ENCODE peak calls at places on chromosome 7, in five cellular contexts. Q is HepG2, P is K562, J is H1, T is GM12878. O is an unnamed sample.

GRCh38 chr7:91266931-91267557 is 2.8 kb downstream of the FZD1 start:
- DNase-seq in T (no peak), Q (no peak), J (no peak), P (no peak), O (no peak)

GRCh38 chr7:44311561-44312495 is 13.6 kb downstream of the CAMK2B start:
- DNase-seq in T (no peak), P (no peak), Q (no peak), J (no peak), O (no peak)

GRCh38 chr7:99143522-99143852 is 421 bp downstream of the SMURF1 start:
- DNase-seq in T (no peak), P (peak), Q (no peak), J (no peak), O (no peak)

GRCh38 chr7:45186261-45186813 is 28.7 kb downstream of the RAMP3 start:
- DNase-seq in T (no peak), Q (no peak), P (peak), J (no peak), O (no peak)

GRCh38 chr7:12321248-12321647 is 82.4 kb downstream of the VWDE start:
- DNase-seq in Q (no peak), T (no peak), P (no peak), J (no peak), O (no peak)

GRCh38 chr7:79434098-79434497 is 19.4 kb downstream of the MAGI2 start:
- DNase-seq in J (no peak), T (no peak), Q (no peak), P (no peak), O (no peak)

GRCh38 chr7:27576360-27576944 is 86.2 kb downstream of the HIBADH start:
- DNase-seq in Q (peak), T (no peak), J (no peak), P (peak), O (peak)

GRCh38 chr7:65285906-65286864 is 87.5 kb upstream of the ZNF92 start:
- DNase-seq in P (no peak), J (no peak), Q (no peak), T (no peak), O (no peak)

GRCh38 chr7:15685358-15686181 is 913 bp downstream of the MEOX2 start:
- DNase-seq in T (no peak), J (peak), P (no peak), Q (no peak), O (no peak)

GRCh38 chr7:158377800-158378623 is 209.6 kb downstream of the PTPRN2 start:
- DNase-seq in Q (peak), P (no peak), T (no peak), J (no peak), O (no peak)

GRCh38 chr7:134289423-134289822 is 27.3 kb downstream of the SLC35B4 start:
- DNase-seq in Q (no peak), P (no peak), J (no peak), T (no peak), O (no peak)

GRCh38 chr7:1536768-1537630 is 6.5 kb downstream of the MAFK start:
- DNase-seq in J (peak), T (no peak), Q (peak), P (peak), O (peak)

GRCh38 chr7:2116086-2116810 is 116.5 kb downstream of the MAD1L1 start:
- DNase-seq in T (no peak), J (no peak), P (no peak), Q (peak), O (peak)

GRCh38 chr7:119270045-119270464 is 1002.9 kb upstream of the KCND2 start:
- DNase-seq in T (no peak), Q (peak), J (peak), P (peak), O (peak)

GRCh38 chr7:44787041-44787440 is 9.4 kb upstream of the PPIA start:
- DNase-seq in J (no peak), T (no peak), Q (no peak), P (no peak), O (no peak)

GRCh38 chr7:116951366-116952292 is 1.7 kb upstream of the ST7 start:
- DNase-seq in P (peak), J (no peak), T (no peak), Q (peak), O (peak)

GRCh38 chr7:71615017-71615416 is 483.1 kb downstream of the GALNT17 start:
- DNase-seq in J (no peak), P (no peak), Q (no peak), T (no peak), O (no peak)

GRCh38 chr7:50347693-50348092 is 43.2 kb downstream of the IKZF1 start:
- DNase-seq in T (no peak), Q (no peak), J (no peak), P (no peak), O (no peak)

GRCh38 chr7:73487486-73487885 is 34.6 kb downstream of the BAZ1B start:
- DNase-seq in T (no peak), P (no peak), Q (no peak), J (no peak), O (no peak)

GRCh38 chr7:50125766-50126165 is 32.7 kb upstream of the ZPBP start:
- DNase-seq in P (no peak), J (no peak), Q (no peak), T (no peak), O (no peak)

GRCh38 chr7:27554826-27555225 is 107.9 kb downstream of the HIBADH start:
- DNase-seq in P (no peak), T (no peak), J (no peak), Q (no peak), O (no peak)

GRCh38 chr7:95027181-95027872 is 119.9 kb downstream of the PPP1R9A start:
- DNase-seq in J (no peak), Q (no peak), T (no peak), P (no peak), O (no peak)

GRCh38 chr7:30028749-30029635 is 780 bp downstream of the PLEKHA8 start:
- DNase-seq in T (no peak), J (no peak), P (peak), Q (peak), O (peak)

GRCh38 chr7:130274983-130275649 is 8.5 kb downstream of the CPA2 start:
- DNase-seq in T (no peak), J (no peak), Q (no peak), P (no peak), O (no peak)

GRCh38 chr7:44980393-44981034 is 1.7 kb upstream of the MYO1G start:
- DNase-seq in T (peak), P (no peak), J (peak), Q (no peak), O (no peak)

GRCh38 chr7:117111532-117111931 is 158.2 kb downstream of the ST7 start:
- DNase-seq in J (no peak), P (no peak), T (no peak), Q (no peak), O (no peak)

GRCh38 chr7:33743594-33743993 is 161.7 kb upstream of the BMPER start:
- DNase-seq in P (no peak), Q (no peak), T (no peak), J (no peak), O (no peak)

GRCh38 chr7:45007571-45008328 is 7.7 kb downstream of the CCM2 start:
- DNase-seq in J (no peak), P (no peak), T (peak), Q (no peak), O (no peak)

GRCh38 chr7:24821045-24821853 is 64.0 kb upstream of the GSDME start:
- DNase-seq in J (no peak), P (peak), T (peak), Q (peak), O (peak)

GRCh38 chr7:132169730-132170129 is 406.5 kb downstream of the PLXNA4 start:
- DNase-seq in T (no peak), J (no peak), P (peak), Q (no peak), O (no peak)

GRCh38 chr7:16465469-16466086 is at the start of gene SOSTDC1:
- DNase-seq in T (no peak), P (peak), J (no peak), Q (no peak), O (no peak)

GRCh38 chr7:88312061-88312663 is 5.5 kb upstream of the STEAP4 start:
- DNase-seq in T (no peak), J (no peak), Q (no peak), P (no peak), O (no peak)

GRCh38 chr7:39592586-39592985 is 26.4 kb downstream of the YAE1 start:
- DNase-seq in P (no peak), T (no peak), J (no peak), Q (no peak), O (no peak)

GRCh38 chr7:20153567-20153966 is 63.6 kb downstream of the MACC1 start:
- DNase-seq in T (no peak), Q (no peak), P (no peak), J (no peak), O (no peak)

GRCh38 chr7:20152511-20152910 is 64.7 kb downstream of the MACC1 start:
- DNase-seq in P (no peak), Q (no peak), J (no peak), T (no peak), O (no peak)

GRCh38 chr7:20157456-20157855 is 59.7 kb downstream of the MACC1 start:
- DNase-seq in J (no peak), Q (no peak), P (no peak), T (no peak), O (no peak)

GRCh38 chr7:20152057-20152456 is 65.1 kb downstream of the MACC1 start:
- DNase-seq in Q (no peak), T (no peak), J (no peak), P (no peak), O (no peak)

GRCh38 chr7:20153999-20154398 is 63.2 kb downstream of the MACC1 start:
- DNase-seq in P (no peak), T (no peak), Q (no peak), J (no peak), O (no peak)
- TF ChIP-seq SIN3A in P (no peak), T (no peak), Q (no peak), J (no peak), O (no peak)

GRCh38 chr7:139563856-139564255 is 40.4 kb downstream of the CLEC2L start:
- DNase-seq in T (no peak), P (no peak), J (no peak), Q (no peak), O (no peak)

GRCh38 chr7:139560678-139561077 is 37.2 kb downstream of the CLEC2L start:
- DNase-seq in Q (no peak), P (peak), T (no peak), J (no peak), O (no peak)

GRCh38 chr7:139560199-139560598 is 36.7 kb downstream of the CLEC2L start:
- DNase-seq in P (no peak), J (no peak), Q (no peak), T (no peak), O (no peak)

GRCh38 chr7:139562972-139563565 is 39.6 kb downstream of the CLEC2L start:
- DNase-seq in J (no peak), Q (no peak), P (peak), T (no peak), O (no peak)

DNA sequence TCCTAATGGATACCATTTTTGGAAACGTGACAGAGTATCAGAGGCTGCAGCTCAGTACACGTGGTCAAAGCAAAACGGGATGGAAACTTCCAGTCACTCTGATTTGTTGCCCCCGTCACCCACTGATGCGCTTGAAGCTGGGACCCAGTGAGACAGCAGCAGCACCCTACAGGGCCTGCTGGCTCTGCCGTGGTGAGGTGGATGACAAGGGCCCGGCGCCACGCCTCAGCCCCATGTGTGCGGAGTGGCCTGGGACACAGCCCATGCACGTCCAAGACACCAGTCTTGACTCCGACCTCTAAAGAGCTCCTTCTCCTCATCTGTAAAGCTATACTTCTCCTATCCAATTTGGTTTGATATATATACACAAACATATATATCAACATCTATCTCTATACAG is 39.0 kb downstream of the CLEC2L start:
- DNase-seq in J (no peak), T (no peak), P (no peak), Q (no peak), O (no peak)
- TF ChIP-seq POLR2A in J (no peak), T (peak), P (no peak), Q (no peak), O (no peak)

GRCh38 chr7:74501298-74501697 is 47.6 kb downstream of the GTF2IRD1 start:
- DNase-seq in J (no peak), T (no peak), Q (no peak), P (no peak), O (no peak)
- TF ChIP-seq SRF in J (no peak), T (no peak), Q (no peak), P (no peak), O (no peak)

GRCh38 chr7:113086928-113087277 is 276 bp upstream of the GPR85 start:
- DNase-seq in Q (no peak), J (no peak), P (no peak), T (no peak), O (no peak)

GRCh38 chr7:113084499-113085172 is 2.0 kb downstream of the GPR85 start:
- DNase-seq in T (no peak), Q (no peak), J (no peak), P (no peak), O (no peak)

GRCh38 chr7:113086431-113086888 is at the start of gene GPR85:
- DNase-seq in T (no peak), Q (no peak), P (peak), J (peak), O (no peak)

GRCh38 chr7:113087278-113087998 is 811 bp upstream of the GPR85 start:
- DNase-seq in J (no peak), T (no peak), Q (peak), P (peak), O (no peak)

GRCh38 chr7:113085781-113086390 is 741 bp downstream of the GPR85 start:
- DNase-seq in P (peak), T (no peak), Q (no peak), J (no peak), O (no peak)
- TF ChIP-seq SIN3A in P (no peak), T (no peak), Q (no peak), J (no peak), O (no peak)